ENCODE peak calls at places on chromosomes 5 and 9, in eight cellular contexts. S is psoas muscle; Q is stomach; D is HepG2; M is pancreas; N is CD8-positive, alpha-beta memory T cell; F is neuronal stem cell; J is thoracic aorta. R is an unnamed sample. For H3K27me3, the result is how much of the 10 kb centered on the place peaks cover.

GRCh38 chr5:54120473-54120872 is 189.9 kb downstream of the ARL15 start:
- DNase-seq in Q (no peak), F (no peak), N (no peak), D (no peak), S (no peak), M (no peak), J (no peak), R (no peak)

GRCh38 chr5:80078921-80079320 is 43.8 kb downstream of the THBS4 start:
- DNase-seq in D (no peak), Q (no peak), M (no peak), S (no peak), J (no peak), F (no peak), N (no peak), R (no peak)

GRCh38 chr5:149358818-149359217 is 972 bp downstream of the PCYOX1L start:
- DNase-seq in J (no peak), F (no peak), N (no peak), D (no peak), Q (no peak), M (no peak), S (no peak), R (no peak)

GRCh38 chr5:80245986-80246781 is 9.7 kb downstream of the SERINC5 start:
- DNase-seq in J (no peak), D (peak), S (no peak), N (no peak), F (peak), Q (no peak), M (no peak), R (no peak)

GRCh38 chr9:117672397-117672796 is 31.8 kb upstream of the TLR4 start:
- DNase-seq in S (no peak), F (no peak), D (peak), M (no peak), J (no peak), N (no peak), Q (no peak), R (no peak)

GRCh38 chr5:178152491-178153444 is 917 bp downstream of the NHP2 start:
- DNase-seq in J (no peak), M (no peak), Q (no peak), D (no peak), N (no peak), F (no peak), S (no peak), R (no peak)

GRCh38 chr9:92726971-92727715 is 37.5 kb downstream of the BICD2 start:
- DNase-seq in Q (no peak), N (no peak), F (no peak), J (no peak), S (no peak), D (no peak), M (no peak), R (peak)

GRCh38 chr5:129747847-129748407 is at the start of gene MINAR2:
- DNase-seq in J (no peak), N (no peak), S (no peak), Q (no peak), M (no peak), F (no peak), D (no peak), R (no peak)

GRCh38 chr9:95102001-95102433 is 215.5 kb downstream of the FANCC start:
- DNase-seq in Q (no peak), M (peak), S (no peak), J (no peak), D (no peak), N (no peak), F (no peak), R (no peak)

GRCh38 chr5:134133995-134134541 is 19.6 kb downstream of the TCF7 start:
- DNase-seq in M (no peak), Q (peak), D (no peak), F (no peak), N (no peak), S (no peak), J (no peak), R (no peak)

GRCh38 chr5:107389130-107389553 is 281.6 kb downstream of the EFNA5 start:
- DNase-seq in J (no peak), M (no peak), D (no peak), F (no peak), Q (peak), N (peak), S (no peak), R (no peak)

GRCh38 chr5:71653119-71653518 is 66.0 kb upstream of the CARTPT start:
- DNase-seq in F (no peak), D (no peak), J (no peak), S (no peak), N (no peak), Q (no peak), M (no peak), R (no peak)

GRCh38 chr9:126982215-126983002 is 67.8 kb downstream of the RALGPS1 start:
- DNase-seq in N (peak), D (no peak), Q (no peak), J (no peak), F (no peak), M (no peak), S (no peak), R (no peak)

GRCh38 chr5:180070726-180071417 is 687 bp downstream of the RNF130 start:
- DNase-seq in S (no peak), F (no peak), M (no peak), J (no peak), D (no peak), Q (peak), N (no peak), R (no peak)

GRCh38 chr5:30050056-30050815 is 1143.2 kb upstream of the CDH6 start:
- DNase-seq in F (no peak), M (no peak), S (no peak), Q (no peak), D (no peak), N (no peak), J (no peak), R (no peak)

GRCh38 chr9:138101444-138102234 is 224.1 kb downstream of the CACNA1B start:
- DNase-seq in Q (peak), N (no peak), F (no peak), D (no peak), M (no peak), J (no peak), S (no peak), R (no peak)

DNA sequence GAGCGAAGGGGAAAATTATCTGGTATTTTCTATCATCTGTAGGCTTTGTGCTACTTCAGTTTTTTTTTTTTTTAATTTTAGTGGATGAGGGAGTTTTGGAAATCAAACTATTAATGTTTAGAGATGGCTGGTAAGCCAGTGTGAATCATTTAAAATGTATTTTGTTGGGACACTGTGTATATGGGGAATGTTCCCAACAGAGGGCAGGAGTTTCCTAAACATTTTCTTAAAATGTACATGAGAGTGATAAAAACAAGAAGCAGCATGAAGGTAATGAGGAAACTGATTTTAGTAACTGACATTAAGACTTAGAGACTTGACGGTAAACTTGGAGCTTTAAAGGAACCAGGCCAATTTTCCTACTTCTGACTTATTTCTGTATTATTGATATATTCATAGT is 68.2 kb upstream of the ITGA2 start:
- DNase-seq in Q (no peak), D (no peak), S (no peak), M (no peak), N (no peak), F (no peak), J (no peak), R (no peak)
- H3K27me3 ChIP-seq in Q (under half), D (under half), S (under half), M (under half), N (under half), F (under half), J (under half), R (under half)

DNA sequence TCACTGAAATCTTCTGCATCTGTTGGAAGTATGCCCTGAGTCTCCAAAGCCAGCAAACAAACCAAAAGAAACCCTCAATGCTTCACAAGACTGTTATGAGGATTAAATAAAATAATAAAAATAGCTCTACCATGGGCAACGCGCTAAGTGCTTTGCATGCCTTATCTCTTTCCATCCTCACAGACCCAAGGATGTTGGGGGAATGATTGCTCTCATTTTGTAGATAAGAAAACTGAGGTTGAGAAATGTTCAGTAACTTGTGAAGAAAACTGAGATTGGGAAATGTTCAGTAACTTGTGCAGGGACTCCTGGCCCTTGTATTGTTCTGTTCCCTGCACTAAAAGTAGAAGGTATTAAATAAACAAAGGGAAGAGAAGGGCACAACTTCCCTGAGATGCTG is 7.9 kb downstream of the HAND1 start:
- DNase-seq in F (no peak), S (no peak), J (no peak), D (no peak), N (no peak), M (no peak), Q (no peak), R (no peak)
- H3K27me3 ChIP-seq in F (half or more), S (under half), J (under half), D (half or more), N (half or more), M (under half), Q (half or more), R (under half)

DNA sequence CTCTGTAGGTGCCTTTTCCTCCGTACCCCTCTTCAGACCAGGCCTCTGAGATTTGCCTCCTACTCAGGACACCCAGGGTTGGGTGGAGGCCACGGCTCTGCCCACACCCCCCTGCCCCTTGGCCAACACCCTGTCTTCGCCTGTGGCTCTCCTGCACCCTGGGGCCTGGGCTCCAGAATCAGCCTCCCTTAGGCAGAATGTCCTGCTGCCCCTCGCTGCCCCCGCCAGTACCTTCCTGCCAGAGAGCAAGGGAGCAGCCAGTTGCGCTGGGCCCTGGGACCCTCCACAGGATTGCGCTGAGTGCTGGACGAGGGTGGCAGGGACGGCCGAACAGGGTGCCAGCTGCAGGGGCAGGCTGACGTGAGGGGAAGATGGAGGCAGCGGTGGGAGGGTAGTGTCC is 53.5 kb downstream of the COL5A1 start:
- DNase-seq in M (peak), S (peak), N (no peak), Q (no peak), D (no peak), J (no peak), F (no peak), R (no peak)
- H3K27me3 ChIP-seq in M (under half), S (under half), N (under half), Q (under half), D (under half), J (under half), F (under half), R (under half)

GRCh38 chr9:97840521-97840920 is 12.5 kb upstream of the FOXE1 start:
- DNase-seq in M (no peak), J (no peak), Q (no peak), N (no peak), S (no peak), F (no peak), D (no peak), R (no peak)
- H3K27me3 ChIP-seq in M (under half), J (under half), Q (under half), N (under half), S (under half), F (under half), D (under half), R (under half)

GRCh38 chr9:124182741-124183140 is 75.0 kb upstream of the NEK6 start:
- DNase-seq in S (no peak), Q (no peak), D (no peak), M (no peak), F (no peak), N (no peak), J (no peak), R (no peak)
- H3K27me3 ChIP-seq in S (under half), Q (under half), D (under half), M (under half), F (under half), N (under half), J (under half), R (under half)

GRCh38 chr9:130537346-130538050 is 41.9 kb upstream of the FUBP3 start:
- DNase-seq in S (no peak), N (no peak), D (no peak), J (no peak), M (no peak), F (no peak), Q (no peak), R (no peak)

GRCh38 chr9:130541533-130541932 is 37.8 kb upstream of the FUBP3 start:
- DNase-seq in J (no peak), M (no peak), S (no peak), N (no peak), D (no peak), Q (no peak), F (no peak), R (no peak)

GRCh38 chr9:130536594-130537215 is 42.7 kb upstream of the FUBP3 start:
- DNase-seq in Q (no peak), S (no peak), J (no peak), M (no peak), F (no peak), D (no peak), N (no peak), R (no peak)

GRCh38 chr9:130542038-130542437 is 37.3 kb upstream of the FUBP3 start:
- DNase-seq in J (no peak), S (no peak), D (no peak), F (no peak), M (no peak), Q (no peak), N (no peak), R (no peak)

DNA sequence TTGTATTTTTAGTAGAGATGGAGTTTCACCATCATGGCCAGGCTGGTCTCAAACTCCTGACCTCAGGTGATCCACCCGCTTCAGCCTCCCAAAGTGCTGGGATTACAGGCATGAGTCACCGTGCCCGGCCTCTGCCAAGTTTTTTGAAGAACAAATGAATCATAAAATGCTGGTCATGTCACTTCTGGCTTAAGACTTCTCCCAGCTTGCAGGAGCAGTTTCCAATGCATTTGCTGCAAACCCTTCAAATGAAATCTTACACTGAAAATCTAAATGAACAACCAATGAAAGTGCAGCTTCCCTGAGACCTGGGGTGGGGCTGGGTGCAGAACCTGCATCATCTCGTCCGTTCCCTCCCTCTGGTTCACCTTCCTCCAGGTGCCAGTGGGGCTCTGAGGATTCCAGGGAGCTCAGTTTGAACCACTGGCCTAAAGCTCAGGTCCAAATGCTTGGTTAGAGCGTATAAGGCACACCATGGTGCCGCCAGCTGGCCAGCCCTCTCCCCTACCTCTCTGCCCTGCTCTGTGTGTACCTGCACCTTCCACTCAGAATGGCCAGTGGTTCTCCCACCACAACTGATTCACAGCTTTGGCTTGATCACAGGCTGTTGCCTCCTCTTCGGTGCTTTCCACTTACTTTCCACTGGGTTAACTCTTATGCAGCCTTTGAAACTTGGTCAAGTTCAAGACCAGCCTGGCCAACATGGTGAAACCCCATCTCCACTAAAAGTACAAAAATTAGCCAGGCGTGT is 39.7 kb upstream of the FUBP3 start:
- DNase-seq in N (no peak), S (peak), F (no peak), Q (no peak), D (no peak), M (no peak), J (no peak), R (no peak)
- H3K27me3 ChIP-seq in N (under half), S (under half), F (under half), Q (half or more), D (under half), M (under half), J (under half), R (under half)

GRCh38 chr5:93076566-93076965 is 504.5 kb downstream of the NR2F1-AS1 start:
- DNase-seq in F (no peak), J (no peak), N (no peak), D (no peak), Q (no peak), M (no peak), S (no peak), R (no peak)
- H3K27me3 ChIP-seq in F (under half), J (under half), N (under half), D (under half), Q (under half), M (under half), S (under half), R (under half)

R was measured in Caco-2.